ENCODE peak calls at places on chromosomes 2 and 18, in ten cellular contexts. Q, U, J, G, I, X, T, Y, W and F are unnamed samples.

GRCh38 chr2:186576614-186577013 is 13.2 kb upstream of the ITGAV start:
- DNase-seq in Q (no peak), U (no peak), J (no peak), G (no peak), Y (no peak), X (no peak), I (no peak), T (no peak), W (peak; percentile 63), F (no peak)

GRCh38 chr2:178934571-178934970 is 115.4 kb downstream of the CCDC141 start:
- DNase-seq in I (no peak), W (no peak), G (no peak), X (no peak), Y (no peak), U (no peak), Q (no peak), T (no peak), J (no peak), F (no peak)

GRCh38 chr18:46246101-46246500 is 141.9 kb downstream of the HAUS1 start:
- DNase-seq in J (no peak), W (no peak), Q (no peak), G (no peak), I (no peak), X (no peak), Y (no peak), T (no peak), U (no peak), F (no peak)

GRCh38 chr2:150125188-150125587 is 362.3 kb downstream of the RND3 start:
- DNase-seq in U (no peak), I (no peak), G (no peak), T (no peak), W (peak; percentile 67), X (no peak), Y (no peak), J (no peak), Q (no peak), F (no peak)

GRCh38 chr2:172921538-172922236 is 154.0 kb upstream of the MAP3K20 start:
- DNase-seq in T (no peak), X (no peak), Y (no peak), I (no peak), Q (no peak), G (no peak), U (no peak), J (no peak), W (peak; percentile 8), F (no peak)

GRCh38 chr2:169526451-169526850 is 16.9 kb downstream of the KLHL41 start:
- DNase-seq in T (no peak), I (no peak), G (no peak), X (no peak), J (no peak), W (no peak), U (no peak), Y (no peak), Q (no peak), F (no peak)

GRCh38 chr18:50812834-50813233 is 7.0 kb downstream of the MRO start:
- DNase-seq in X (no peak), Y (no peak), T (no peak), G (no peak), I (no peak), U (no peak), J (no peak), W (no peak), Q (no peak), F (no peak)

GRCh38 chr2:219362524-219363164 is 25.1 kb downstream of the DNPEP start:
- DNase-seq in J (no peak), W (peak; percentile 98), X (no peak), G (no peak), U (peak; percentile 94), T (no peak), I (peak; percentile 87), Y (peak; percentile 74), Q (peak; percentile 37), F (no peak)

GRCh38 chr2:23241611-23242245 is 143.3 kb upstream of the KLHL29 start:
- DNase-seq in G (no peak), U (no peak), T (no peak), W (no peak), J (no peak), I (no peak), X (no peak), Y (no peak), Q (no peak), F (no peak)

GRCh38 chr2:162840598-162841246 is 2.2 kb upstream of the KCNH7 start:
- DNase-seq in Y (no peak), T (no peak), X (peak; percentile 78), G (peak; percentile 31), Q (peak; percentile 52), U (no peak), J (peak; percentile 17), W (peak; percentile 25), I (no peak), F (peak; percentile 57)

GRCh38 chr2:206392118-206392517 is 51.2 kb upstream of the ADAM23 start:
- DNase-seq in Y (no peak), G (peak; percentile 81), T (no peak), U (peak; percentile 7), I (peak; percentile 33), W (peak; percentile 36), X (peak; percentile 66), J (peak; percentile 1), Q (peak; percentile 42), F (no peak)

GRCh38 chr2:97728091-97728596 is 14.8 kb downstream of the ZAP70 start:
- DNase-seq in J (no peak), W (peak; percentile 56), X (no peak), T (no peak), Q (peak; percentile 63), Y (peak; percentile 53), G (no peak), U (no peak), I (no peak), F (no peak)

GRCh38 chr2:240464514-240465241 is 29.2 kb downstream of the GPC1 start:
- DNase-seq in W (no peak), T (no peak), G (no peak), I (no peak), U (no peak), J (no peak), X (no peak), Y (no peak), Q (no peak), F (peak; percentile 9)

GRCh38 chr2:140786585-140786984 is 1344.2 kb downstream of the LRP1B start:
- DNase-seq in G (no peak), Y (no peak), X (peak; percentile 40), I (no peak), Q (no peak), U (no peak), J (peak; percentile 27), T (no peak), W (no peak), F (no peak)

GRCh38 chr2:227973241-227973640 is 101.8 kb downstream of the DAW1 start:
- DNase-seq in Q (no peak), X (no peak), T (no peak), W (no peak), G (no peak), Y (no peak), U (no peak), J (no peak), I (no peak), F (no peak)

GRCh38 chr2:32715981-32716380 is 88.1 kb downstream of the TTC27 start:
- DNase-seq in I (peak; percentile 97), X (no peak), T (no peak), Q (no peak), U (no peak), Y (no peak), J (no peak), W (peak; percentile 29), G (no peak), F (no peak)

GRCh38 chr18:23662309-23663263 is at the start of gene ANKRD29:
- DNase-seq in U (no peak), G (peak; percentile 66), X (peak; percentile 89), W (peak; percentile 29), I (peak; percentile 10), T (no peak), Q (peak; percentile 61), Y (peak; percentile 75), J (no peak), F (peak; percentile 71)

GRCh38 chr2:165793779-165794519 is at the start of gene GALNT3:
- DNase-seq in G (peak; percentile 51), Q (peak; percentile 33), U (no peak), W (no peak), I (no peak), J (peak; percentile 92), X (peak; percentile 88), Y (peak; percentile 45), T (no peak), F (peak; percentile 99)

GRCh38 chr2:28658369-28658768 is 93.3 kb upstream of the PPP1CB start:
- DNase-seq in G (no peak), I (no peak), Q (no peak), Y (no peak), X (no peak), W (peak; percentile 62), U (no peak), J (no peak), T (no peak), F (no peak)

GRCh38 chr18:59067873-59068272 is 71.8 kb upstream of the SEC11C start:
- DNase-seq in U (no peak), J (no peak), G (no peak), I (peak; percentile 20), W (no peak), Y (no peak), X (no peak), Q (peak; percentile 37), T (no peak), F (no peak)

GRCh38 chr18:12309683-12310198 is 1.7 kb downstream of the TUBB6 start:
- DNase-seq in G (no peak), U (no peak), W (peak; percentile 41), X (no peak), Y (no peak), T (no peak), J (no peak), I (no peak), Q (no peak), F (no peak)

GRCh38 chr2:230473378-230473777 is 57.4 kb downstream of the SP100 start:
- DNase-seq in Y (no peak), J (no peak), Q (peak; percentile 52), U (no peak), T (no peak), G (no peak), I (no peak), X (no peak), W (no peak), F (no peak)

GRCh38 chr2:237868631-237869356 is 9.4 kb downstream of the RAMP1 start:
- DNase-seq in G (no peak), X (no peak), J (no peak), I (no peak), T (no peak), U (no peak), W (peak; percentile 42), Q (peak; percentile 11), Y (no peak), F (no peak)

GRCh38 chr2:75488157-75488556 is 72.6 kb downstream of the EVA1A start:
- DNase-seq in T (no peak), G (no peak), I (no peak), Q (no peak), Y (no peak), J (no peak), W (no peak), U (no peak), X (no peak), F (no peak)

GRCh38 chr18:77101410-77102245 is 31.0 kb downstream of the MBP start:
- DNase-seq in G (peak; percentile 65), W (peak; percentile 96), T (no peak), X (peak; percentile 61), U (peak; percentile 89), J (no peak), I (no peak), Q (peak; percentile 78), Y (peak; percentile 87), F (no peak)

GRCh38 chr2:67397143-67397986 is at the start of gene ETAA1:
- DNase-seq in G (peak; percentile 93), I (peak; percentile 90), W (peak; percentile 89), T (peak; percentile 78), Q (peak; percentile 95), J (peak; percentile 91), U (peak; percentile 75), X (peak; percentile 98), Y (peak; percentile 96), F (peak; percentile 90)

GRCh38 chr18:3248670-3249359 is 1.2 kb downstream of the MYL12A start:
- DNase-seq in Q (peak; percentile 41), U (no peak), W (peak; percentile 70), T (no peak), Y (no peak), I (no peak), J (peak; percentile 2), X (no peak), G (peak; percentile 58), F (no peak)